ENCODE peak calls at places on chromosomes 16 and 17, in eight cellular contexts. E, V, C, O, U, L, H and A are unnamed samples.

GRCh38 chr17:28712037-28712704 is 483 bp upstream of the PROCA1 start:
- DNase-seq in O (no peak), C (no peak), E (peak; percentile 77), H (no peak), L (no peak), V (no peak), U (peak; percentile 73), A (no peak)

GRCh38 chr17:11625878-11626277 is 27.6 kb downstream of the DNAH9 start:
- DNase-seq in V (no peak), U (no peak), E (no peak), L (no peak), C (no peak), H (no peak), O (no peak), A (no peak)

GRCh38 chr17:81934098-81934757 is 2.9 kb downstream of the PYCR1 start:
- DNase-seq in O (no peak), C (no peak), H (no peak), U (no peak), V (no peak), E (no peak), L (no peak), A (no peak)

GRCh38 chr17:31371511-31372097 is 19.9 kb upstream of the RAB11FIP4 start:
- DNase-seq in E (no peak), U (peak; percentile 45), C (no peak), V (no peak), O (no peak), L (peak; percentile 59), H (no peak), A (peak; percentile 47)

GRCh38 chr17:77107506-77108433 is 33.0 kb upstream of the SEC14L1 start:
- DNase-seq in U (no peak), O (no peak), C (no peak), E (no peak), L (peak; percentile 63), H (no peak), V (no peak), A (no peak)

GRCh38 chr17:28041844-28042656 is 427 bp upstream of the NLK start:
- DNase-seq in V (no peak), C (no peak), H (no peak), O (no peak), L (no peak), U (no peak), E (no peak), A (no peak)

GRCh38 chr17:1177099-1177996 is 2.4 kb downstream of the ABR start:
- DNase-seq in H (no peak), E (no peak), O (no peak), L (peak; percentile 56), V (no peak), U (no peak), C (peak; percentile 67), A (peak; percentile 70)

GRCh38 chr17:42333053-42333452 is 44.8 kb downstream of the STAT5A start:
- DNase-seq in L (no peak), C (no peak), E (no peak), O (no peak), U (peak; percentile 80), V (no peak), H (no peak), A (peak; percentile 79)

GRCh38 chr17:67942810-67943209 is 53.5 kb downstream of the C17orf58 start:
- DNase-seq in L (peak; percentile 7), V (no peak), H (no peak), U (no peak), C (no peak), E (no peak), O (no peak), A (no peak)

GRCh38 chr17:67217446-67217845 is 27.6 kb downstream of the HELZ start:
- DNase-seq in U (no peak), E (no peak), C (no peak), V (no peak), H (no peak), L (no peak), O (no peak), A (no peak)

GRCh38 chr16:82264781-82265180 is 94.8 kb upstream of the MPHOSPH6 start:
- DNase-seq in H (no peak), U (no peak), L (no peak), O (no peak), V (no peak), C (no peak), E (no peak), A (no peak)

GRCh38 chr17:44222112-44222869 is 2.8 kb upstream of the UBTF start:
- DNase-seq in V (no peak), O (no peak), E (peak; percentile 20), C (peak; percentile 80), U (peak; percentile 70), H (no peak), L (peak; percentile 78), A (peak; percentile 91)

GRCh38 chr17:50347894-50348291 is 2.0 kb downstream of the XYLT2 start:
- DNase-seq in L (no peak), U (no peak), C (no peak), H (no peak), O (no peak), V (no peak), E (no peak), A (no peak)

GRCh38 chr16:51151435-51151950 is 423 bp upstream of the SALL1 start:
- DNase-seq in E (no peak), L (peak; percentile 74), V (no peak), C (peak; percentile 28), O (peak; percentile 72), U (no peak), H (peak; percentile 64), A (peak; percentile 53)

GRCh38 chr16:31128711-31129567 is 6.6 kb downstream of the PRSS8 start:
- DNase-seq in E (peak; percentile 81), U (no peak), H (no peak), L (no peak), O (no peak), V (no peak), C (no peak), A (no peak)

GRCh38 chr17:59696682-59697277 is 10.4 kb downstream of the PTRH2 start:
- DNase-seq in O (no peak), C (no peak), V (no peak), E (no peak), H (no peak), U (no peak), L (no peak), A (no peak)

GRCh38 chr16:1028056-1028455 is 44.5 kb upstream of the SSTR5 start:
- DNase-seq in L (no peak), U (no peak), C (no peak), V (no peak), O (no peak), E (no peak), H (no peak), A (no peak)

GRCh38 chr16:80466024-80466986 is 74.5 kb upstream of the DYNLRB2 start:
- DNase-seq in U (peak; percentile 68), E (peak; percentile 1), H (peak; percentile 11), L (peak; percentile 45), C (peak; percentile 20), V (peak; percentile 21), O (peak; percentile 67), A (peak; percentile 30)

GRCh38 chr17:9256944-9257629 is 235.8 kb downstream of the NTN1 start:
- DNase-seq in O (no peak), H (no peak), V (no peak), E (no peak), C (no peak), U (no peak), L (no peak), A (no peak)

GRCh38 chr17:71511266-71511995 is 609.4 kb upstream of the SOX9 start:
- DNase-seq in C (peak; percentile 76), O (no peak), E (no peak), V (no peak), U (no peak), H (no peak), L (no peak), A (peak; percentile 82)

GRCh38 chr16:75745242-75745641 is 19.0 kb upstream of the CPHXL start:
- DNase-seq in C (no peak), E (no peak), V (no peak), H (no peak), U (no peak), O (no peak), L (no peak), A (no peak)

GRCh38 chr17:66691644-66692500 is 143.0 kb upstream of the CACNG5 start:
- DNase-seq in O (no peak), V (peak; percentile 70), L (no peak), E (no peak), H (no peak), C (no peak), U (no peak), A (no peak)

GRCh38 chr16:26645629-26646028 is 421.1 kb upstream of the C16orf82 start:
- DNase-seq in O (peak; percentile 34), H (no peak), C (no peak), E (no peak), U (peak; percentile 81), V (no peak), L (no peak), A (no peak)

GRCh38 chr17:48841395-48841831 is 10.6 kb downstream of the CALCOCO2 start:
- DNase-seq in U (peak; percentile 66), O (no peak), C (no peak), L (peak; percentile 63), H (no peak), V (no peak), E (peak; percentile 46), A (no peak)

GRCh38 chr17:75480281-75480680 is 23.8 kb downstream of the TMEM94 start:
- DNase-seq in L (no peak), O (no peak), U (no peak), V (no peak), E (no peak), C (no peak), H (no peak), A (no peak)

GRCh38 chr17:39547713-39548478 is 59.8 kb downstream of the NEUROD2 start:
- DNase-seq in C (peak; percentile 51), E (peak; percentile 41), L (peak; percentile 47), U (peak; percentile 87), H (no peak), V (peak; percentile 19), O (peak; percentile 62), A (peak; percentile 70)

GRCh38 chr17:8935194-8935593 is 30.3 kb downstream of the PIK3R5 start:
- DNase-seq in C (no peak), V (peak; percentile 50), H (no peak), O (no peak), E (peak; percentile 75), U (peak; percentile 91), L (peak; percentile 15), A (no peak)

GRCh38 chr17:21214015-21214776 is at the start of gene TMEM11:
- DNase-seq in H (peak; percentile 90), O (peak; percentile 91), E (peak; percentile 94), U (peak; percentile 95), V (peak; percentile 93), L (peak; percentile 94), C (peak; percentile 93), A (peak; percentile 93)

GRCh38 chr17:68302666-68303065 is 11.4 kb downstream of the ARSG start:
- DNase-seq in U (no peak), H (no peak), C (peak; percentile 79), O (no peak), E (no peak), V (no peak), L (no peak), A (peak; percentile 84)

GRCh38 chr16:15607700-15608396 is 35.1 kb downstream of the MARF1 start:
- DNase-seq in E (no peak), L (peak; percentile 29), U (no peak), H (no peak), V (no peak), C (no peak), O (no peak), A (no peak)

GRCh38 chr16:77076839-77077238 is 114.2 kb upstream of the MON1B start:
- DNase-seq in C (no peak), E (no peak), V (no peak), U (no peak), O (no peak), L (no peak), H (no peak), A (no peak)

GRCh38 chr16:88453217-88453531 is at the start of gene ZFPM1:
- DNase-seq in C (no peak), O (no peak), E (no peak), V (no peak), U (no peak), H (no peak), L (no peak), A (no peak)

GRCh38 chr17:10243905-10244844 is 45.8 kb upstream of the GAS7 start:
- DNase-seq in E (no peak), U (no peak), C (no peak), H (no peak), L (peak; percentile 17), V (no peak), O (no peak), A (no peak)